ENCODE peak calls at places on chromosomes 16 and 17, in seven cellular contexts. G, J, R, W, N, V and B are unnamed samples.

GRCh38 chr17:54426287-54426886 is 474.3 kb upstream of the TOM1L1 start:
- DNase-seq in V (no peak), N (no peak), W (peak; percentile 10), J (no peak), G (no peak), R (no peak), B (no peak)

GRCh38 chr17:17416400-17417360 is 60.1 kb upstream of the MED9 start:
- DNase-seq in J (peak; percentile 75), N (no peak), G (peak; percentile 65), W (no peak), V (peak; percentile 68), R (peak; percentile 33), B (no peak)

GRCh38 chr17:2264023-2264860 is 39.3 kb downstream of the SMG6 start:
- DNase-seq in V (peak; percentile 36), R (no peak), G (peak; percentile 58), N (no peak), W (no peak), J (no peak), B (no peak)

GRCh38 chr16:84307209-84307954 is 12.7 kb downstream of the WFDC1 start:
- DNase-seq in G (no peak), W (no peak), R (no peak), J (no peak), N (no peak), V (no peak), B (no peak)

GRCh38 chr17:55969577-55969976 is 183.7 kb upstream of the ANKFN1 start:
- DNase-seq in N (no peak), W (no peak), J (no peak), R (no peak), G (no peak), V (no peak), B (no peak)

GRCh38 chr17:2798679-2799078 is 2.4 kb downstream of the RAP1GAP2 start:
- DNase-seq in N (peak; percentile 40), J (no peak), W (no peak), G (no peak), R (no peak), V (no peak), B (no peak)

GRCh38 chr17:17819561-17819995 is 17.2 kb downstream of the SREBF1 start:
- DNase-seq in G (peak; percentile 96), W (peak; percentile 91), N (no peak), V (peak; percentile 87), R (peak; percentile 53), J (peak; percentile 86), B (peak; percentile 63)

GRCh38 chr16:17607624-17608023 is 136.9 kb upstream of the XYLT1 start:
- DNase-seq in G (no peak), W (no peak), V (no peak), N (no peak), J (no peak), R (no peak), B (peak; percentile 73)

GRCh38 chr17:4375039-4375748 is 8.7 kb upstream of the UBE2G1 start:
- DNase-seq in G (no peak), N (no peak), W (peak; percentile 97), R (no peak), V (no peak), J (no peak), B (no peak)

GRCh38 chr17:48722201-48722907 is at the start of gene PRAC1:
- DNase-seq in R (no peak), G (no peak), V (no peak), N (no peak), J (no peak), W (no peak), B (no peak)

GRCh38 chr16:318628-319027 is 33.9 kb downstream of the AXIN1 start:
- DNase-seq in V (no peak), R (no peak), J (no peak), G (no peak), N (peak; percentile 33), W (no peak), B (peak; percentile 61)
- TF ChIP-seq CTCF in V (no peak), R (no peak), J (no peak), G (no peak), N (peak; percentile 21), W (no peak), B (peak; percentile 51)

GRCh38 chr16:81143921-81144471 is 47.8 kb upstream of the GCSH start:
- DNase-seq in J (no peak), N (no peak), R (no peak), V (no peak), W (no peak), G (no peak), B (no peak)

GRCh38 chr16:81137754-81138153 is 41.6 kb upstream of the GCSH start:
- DNase-seq in V (no peak), G (no peak), W (no peak), N (no peak), J (no peak), R (no peak), B (no peak)

GRCh38 chr16:81137012-81137335 is 40.8 kb upstream of the GCSH start:
- DNase-seq in R (no peak), G (peak; percentile 32), J (no peak), V (peak; percentile 32), N (peak; percentile 29), W (no peak), B (no peak)

GRCh38 chr16:81142864-81143263 is 46.7 kb upstream of the GCSH start:
- DNase-seq in W (no peak), R (no peak), N (no peak), V (no peak), J (no peak), G (no peak), B (no peak)

DNA sequence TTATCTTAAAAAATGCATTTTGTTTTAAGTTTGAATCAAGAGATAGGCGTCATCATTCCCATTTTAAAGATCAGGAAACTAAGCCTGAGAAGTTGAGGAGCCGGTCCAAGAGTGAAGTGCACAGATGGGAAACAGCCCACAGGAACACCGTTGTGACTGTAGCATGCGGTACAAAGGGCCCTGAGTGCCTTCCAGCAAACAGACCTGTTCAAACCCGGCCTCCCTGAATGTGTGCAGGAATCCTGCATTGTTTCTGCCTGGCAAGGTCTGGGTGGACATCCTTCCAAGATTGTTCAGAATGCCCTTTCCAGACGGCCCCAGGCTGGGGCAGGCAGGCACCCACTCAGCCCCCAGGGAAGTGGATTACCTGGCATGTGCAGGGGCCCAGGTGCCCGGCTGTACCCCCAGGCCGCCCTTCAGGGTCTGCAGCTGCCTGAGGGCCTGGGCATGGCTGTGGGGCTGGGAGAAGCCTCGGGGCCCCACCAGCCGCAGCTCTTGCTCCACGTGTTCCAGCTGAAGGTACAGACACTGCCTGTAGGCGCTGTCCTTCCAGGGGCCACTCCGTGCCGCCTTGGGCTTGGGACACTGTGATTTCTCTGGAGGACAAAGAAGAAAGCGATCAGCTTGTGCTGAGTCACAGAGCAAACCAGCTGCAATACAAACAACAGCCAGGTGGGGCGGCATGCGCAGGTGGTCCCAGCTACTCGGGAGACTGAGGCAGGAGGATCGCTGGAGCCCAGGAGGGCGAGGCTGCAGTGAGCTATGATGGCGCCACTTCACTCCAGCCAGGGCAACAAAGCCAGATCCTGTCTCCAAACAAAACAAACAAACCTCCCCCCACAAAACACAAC is 45.0 kb upstream of the GCSH start:
- DNase-seq in V (no peak), G (no peak), J (no peak), R (no peak), W (no peak), N (no peak), B (peak; percentile 23)
- TF ChIP-seq CTCF in V (peak; percentile 7), G (peak; percentile 30), J (no peak), R (no peak), W (peak; percentile 39), N (no peak), B (peak; percentile 49)

GRCh38 chr17:43416998-43417891 is 18.5 kb downstream of the ARL4D start:
- DNase-seq in J (peak; percentile 69), V (peak; percentile 81), G (peak; percentile 77), N (no peak), R (peak; percentile 77), W (no peak), B (no peak)

GRCh38 chr17:43423777-43424455 is 25.1 kb downstream of the ARL4D start:
- DNase-seq in W (no peak), R (no peak), V (no peak), G (no peak), J (no peak), N (no peak), B (no peak)

GRCh38 chr17:43418441-43419374 is 19.9 kb downstream of the ARL4D start:
- DNase-seq in R (peak; percentile 38), V (peak; percentile 83), N (no peak), G (peak; percentile 80), J (no peak), W (no peak), B (peak; percentile 57)
- TF ChIP-seq CTCF in R (no peak), V (peak; percentile 12), N (no peak), G (no peak), J (no peak), W (no peak), B (no peak)

GRCh38 chr17:79990704-79991103 is 45.0 kb downstream of the TBC1D16 start:
- DNase-seq in N (no peak), V (no peak), R (no peak), W (no peak), J (no peak), G (no peak), B (no peak)

GRCh38 chr17:79993390-79994221 is 42.1 kb downstream of the TBC1D16 start:
- DNase-seq in R (peak; percentile 81), N (peak; percentile 48), G (peak; percentile 94), W (peak; percentile 45), J (peak; percentile 91), V (peak; percentile 98), B (peak; percentile 81)

GRCh38 chr17:79991140-79991923 is 44.3 kb downstream of the TBC1D16 start:
- DNase-seq in J (peak; percentile 92), G (peak; percentile 81), V (peak; percentile 82), N (peak; percentile 83), R (peak; percentile 83), W (peak; percentile 69), B (peak; percentile 86)

GRCh38 chr17:79992657-79993389 is 42.8 kb downstream of the TBC1D16 start:
- DNase-seq in R (no peak), W (no peak), J (no peak), V (no peak), N (no peak), G (no peak), B (no peak)

DNA sequence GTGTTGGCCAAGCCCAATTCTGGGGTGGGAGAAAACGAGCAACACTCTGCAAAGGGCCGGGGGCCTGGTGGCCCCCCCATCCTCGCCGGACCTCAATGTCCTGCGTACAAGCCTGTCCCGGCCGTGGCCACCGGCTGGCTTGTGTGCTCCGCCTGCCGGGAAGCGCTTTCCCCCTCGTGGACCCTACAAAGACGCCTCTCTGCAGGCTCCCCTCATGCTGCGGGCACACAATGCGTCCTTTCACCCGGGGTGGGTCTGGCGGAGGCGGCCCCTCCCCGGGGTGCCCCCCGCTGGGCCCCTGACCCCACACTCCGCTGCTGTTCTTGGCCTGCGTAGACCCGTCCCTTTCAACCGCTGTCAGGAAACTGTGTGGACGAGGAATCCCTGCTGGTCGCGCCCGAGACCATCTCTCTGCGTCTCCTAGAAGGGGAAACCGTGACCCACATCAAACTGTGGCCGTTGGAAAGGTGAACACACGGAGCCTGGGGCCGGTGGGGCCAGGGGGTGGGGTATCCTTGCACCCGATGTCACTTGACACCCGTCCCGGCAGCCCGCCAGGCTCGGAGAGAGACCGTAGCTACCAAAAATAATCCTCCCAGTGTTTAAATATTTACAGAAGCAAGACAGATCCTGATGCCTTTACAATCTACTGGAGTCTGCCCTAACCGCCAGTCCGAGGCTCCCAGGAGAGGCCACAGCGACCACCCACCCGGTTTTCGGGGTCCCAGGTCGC is 43.6 kb downstream of the TBC1D16 start:
- DNase-seq in V (peak; percentile 59), G (peak; percentile 9), R (peak; percentile 57), J (no peak), W (no peak), N (no peak), B (no peak)
- TF ChIP-seq CTCF in V (no peak), G (no peak), R (peak; percentile 39), J (peak; percentile 35), W (no peak), N (peak; percentile 10), B (peak; percentile 4)